ENCODE peak calls at places on chromosome 6, in eight cellular contexts. W is AG20443; B is COLO829; O is activated CD4-positive, CD25-positive, alpha-beta regulatory T cell; J is stimulated activated CD4-positive, alpha-beta T cell treated with anti-CD3 and anti-CD28 coated beads, Interleukin-1b, Interleukin-23, amount 100 ng/mL, for 24 hours; Y is HCT116; U is globus pallidus; R is activated T-cell treated with anti-CD3 and anti-CD28 coated beads, Interleukin-2, amount 50 U/mL, for 72 hours. D is an unnamed sample.

GRCh38 chr6:142746524-142746923 is 198.5 kb downstream of the HIVEP2 start:
- DNase-seq in W (no peak), B (no peak), O (no peak), J (no peak), Y (no peak), U (peak), R (peak), D (no peak)

GRCh38 chr6:112014483-112014882 is 39.4 kb upstream of the CCN6 start:
- DNase-seq in W (peak), B (peak), O (no peak), J (no peak), Y (no peak), U (no peak), R (no peak), D (peak)

GRCh38 chr6:145139451-145139850 is 595.9 kb downstream of the EPM2A start:
- DNase-seq in W (peak), B (no peak), O (no peak), J (no peak), Y (no peak), U (no peak), R (no peak), D (no peak)

GRCh38 chr6:169895000-169895759 is 143.8 kb downstream of the ERMARD start:
- DNase-seq in W (no peak), B (no peak), O (no peak), J (no peak), Y (no peak), U (no peak), R (no peak), D (no peak)

GRCh38 chr6:155381856-155382690 is 67.8 kb upstream of the TFB1M start:
- DNase-seq in W (peak), B (no peak), O (no peak), J (no peak), Y (no peak), U (no peak), R (no peak), D (peak)

GRCh38 chr6:47134476-47135189 is 92.5 kb upstream of the ADGRF1 start:
- DNase-seq in W (peak), B (peak), O (no peak), J (no peak), Y (peak), U (no peak), R (no peak), D (peak)

GRCh38 chr6:84450018-84450417 is 222.6 kb upstream of the CEP162 start:
- DNase-seq in W (no peak), B (no peak), O (no peak), J (no peak), Y (no peak), U (no peak), R (no peak), D (no peak)

GRCh38 chr6:168242655-168243225 is 76.8 kb downstream of the DACT2 start:
- DNase-seq in W (no peak), B (no peak), O (no peak), J (no peak), Y (no peak), U (no peak), R (no peak), D (no peak)

GRCh38 chr6:118309337-118310093 is 238.6 kb upstream of the PLN start:
- DNase-seq in W (no peak), B (no peak), O (no peak), J (no peak), Y (no peak), U (no peak), R (no peak), D (no peak)